ENCODE peak calls at places on chromosomes 12 and 14, in four cellular contexts. One of them, this sample, is unnamed.

GRCh38 chr12:63917864-63918742 is 73.6 kb downstream of the SRGAP1 start:
- DNase-seq in IMR-90: peak; percentile 96
- DNase-seq in GM12878: peak; percentile 41
- DNase-seq in K562: no peak
- DNase-seq in this sample: peak; percentile 80

GRCh38 chr14:24172261-24172860 is 481 bp downstream of the REC8 start:
- DNase-seq in IMR-90: no peak
- DNase-seq in GM12878: no peak
- DNase-seq in K562: no peak
- DNase-seq in this sample: no peak

GRCh38 chr12:122139266-122139665 is 34.8 kb downstream of the IL31 start:
- DNase-seq in IMR-90: no peak
- DNase-seq in GM12878: no peak
- DNase-seq in K562: no peak
- DNase-seq in this sample: no peak

GRCh38 chr14:55980970-55981369 is 137.2 kb upstream of the PELI2 start:
- DNase-seq in IMR-90: no peak
- DNase-seq in GM12878: no peak
- DNase-seq in K562: no peak
- DNase-seq in this sample: no peak

GRCh38 chr12:110874781-110875180 is 28.0 kb downstream of the CCDC63 start:
- DNase-seq in IMR-90: no peak
- DNase-seq in GM12878: no peak
- DNase-seq in K562: no peak
- DNase-seq in this sample: no peak

GRCh38 chr12:88339254-88339949 is 197.3 kb downstream of the TMTC3 start:
- DNase-seq in IMR-90: peak; percentile 85
- DNase-seq in GM12878: no peak
- DNase-seq in K562: no peak
- DNase-seq in this sample: no peak

GRCh38 chr12:92039048-92039447 is 106.6 kb downstream of the BTG1 start:
- DNase-seq in IMR-90: no peak
- DNase-seq in GM12878: no peak
- DNase-seq in K562: no peak
- DNase-seq in this sample: no peak

GRCh38 chr14:99560946-99561683 is 42.9 kb downstream of the CCDC85C start:
- DNase-seq in IMR-90: no peak
- DNase-seq in GM12878: no peak
- DNase-seq in K562: no peak
- DNase-seq in this sample: no peak

GRCh38 chr12:30980886-30981662 is 54.5 kb downstream of the TSPAN11 start:
- DNase-seq in IMR-90: no peak
- DNase-seq in GM12878: no peak
- DNase-seq in K562: no peak
- DNase-seq in this sample: no peak

GRCh38 chr12:26647091-26647490 is 185.9 kb downstream of the ITPR2 start:
- DNase-seq in IMR-90: peak; percentile 44
- DNase-seq in GM12878: no peak
- DNase-seq in K562: no peak
- DNase-seq in this sample: no peak
- TF ChIP-seq ELK1 in IMR-90: no peak
- TF ChIP-seq ELK1 in GM12878: no peak
- TF ChIP-seq ELK1 in K562: no peak
- TF ChIP-seq ELK1 in this sample: no peak

GRCh38 chr14:32722631-32723183 is 216.0 kb upstream of the NPAS3 start:
- DNase-seq in IMR-90: no peak
- DNase-seq in GM12878: no peak
- DNase-seq in K562: no peak
- DNase-seq in this sample: no peak
- TF ChIP-seq CEBPB in IMR-90: no peak
- TF ChIP-seq CEBPB in GM12878: no peak
- TF ChIP-seq CEBPB in K562: no peak
- TF ChIP-seq CEBPB in this sample: no peak

GRCh38 chr14:102218688-102219087 is 79.0 kb downstream of the WDR20 start:
- DNase-seq in IMR-90: no peak
- DNase-seq in GM12878: no peak
- DNase-seq in K562: no peak
- DNase-seq in this sample: no peak
- TF ChIP-seq RCOR1 in IMR-90: no peak
- TF ChIP-seq RCOR1 in GM12878: no peak
- TF ChIP-seq RCOR1 in K562: no peak
- TF ChIP-seq RCOR1 in this sample: no peak

GRCh38 chr12:52776435-52776834 is 710 bp downstream of the KRT76 start:
- DNase-seq in IMR-90: no peak
- DNase-seq in GM12878: no peak
- DNase-seq in K562: no peak
- DNase-seq in this sample: no peak

GRCh38 chr12:52778833-52779232 is 1.7 kb upstream of the KRT76 start:
- DNase-seq in IMR-90: no peak
- DNase-seq in GM12878: no peak
- DNase-seq in K562: no peak
- DNase-seq in this sample: no peak

GRCh38 chr12:52777566-52777965 is 421 bp upstream of the KRT76 start:
- DNase-seq in IMR-90: no peak
- DNase-seq in GM12878: no peak
- DNase-seq in K562: no peak
- DNase-seq in this sample: no peak

GRCh38 chr12:52774629-52775250 is 2.4 kb downstream of the KRT76 start:
- DNase-seq in IMR-90: no peak
- DNase-seq in GM12878: no peak
- DNase-seq in K562: no peak
- DNase-seq in this sample: no peak

GRCh38 chr12:52776913-52777395 is at the start of gene KRT76:
- DNase-seq in IMR-90: no peak
- DNase-seq in GM12878: no peak
- DNase-seq in K562: no peak
- DNase-seq in this sample: no peak
- TF ChIP-seq ELK1 in IMR-90: no peak
- TF ChIP-seq ELK1 in GM12878: no peak
- TF ChIP-seq ELK1 in K562: no peak
- TF ChIP-seq ELK1 in this sample: no peak

GRCh38 chr12:112891093-112892024 is 15.4 kb upstream of the OAS1 start:
- DNase-seq in IMR-90: no peak
- DNase-seq in GM12878: no peak
- DNase-seq in K562: no peak
- DNase-seq in this sample: no peak
- TF ChIP-seq CEBPB in IMR-90: no peak
- TF ChIP-seq CEBPB in GM12878: no peak
- TF ChIP-seq CEBPB in K562: no peak
- TF ChIP-seq CEBPB in this sample: no peak

DNA sequence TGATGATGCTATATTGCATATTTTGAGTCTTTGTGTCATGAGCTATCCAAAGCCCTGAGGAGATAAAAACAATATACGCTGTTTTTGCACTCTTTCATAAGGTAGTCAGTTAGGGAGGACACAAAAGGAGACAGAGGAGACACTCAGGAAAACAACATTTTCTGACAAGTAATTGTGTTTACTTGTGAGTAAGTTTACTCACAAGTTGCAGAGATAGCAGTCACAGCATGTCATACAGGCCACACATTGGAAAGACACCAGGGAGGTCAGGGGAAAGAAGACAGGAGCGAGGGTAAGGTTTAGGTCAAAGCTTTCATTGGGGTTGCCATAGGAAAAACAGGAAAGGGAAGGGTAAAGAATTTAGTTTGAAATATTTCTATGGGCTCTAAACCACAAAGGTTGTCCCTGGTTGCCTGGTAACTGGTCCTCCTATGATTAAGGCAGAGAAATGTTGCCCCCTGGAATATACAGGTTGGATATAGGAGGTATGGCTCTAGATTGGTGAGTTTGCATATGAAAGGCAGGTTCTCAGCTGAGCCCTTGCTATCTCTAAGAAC is 7.3 kb upstream of the GABARAPL1 start:
- DNase-seq in IMR-90: peak; percentile 53
- DNase-seq in GM12878: no peak
- DNase-seq in K562: no peak
- DNase-seq in this sample: peak; percentile 45
- TF ChIP-seq RCOR1 in IMR-90: no peak
- TF ChIP-seq RCOR1 in GM12878: no peak
- TF ChIP-seq RCOR1 in K562: no peak
- TF ChIP-seq RCOR1 in this sample: no peak

DNA sequence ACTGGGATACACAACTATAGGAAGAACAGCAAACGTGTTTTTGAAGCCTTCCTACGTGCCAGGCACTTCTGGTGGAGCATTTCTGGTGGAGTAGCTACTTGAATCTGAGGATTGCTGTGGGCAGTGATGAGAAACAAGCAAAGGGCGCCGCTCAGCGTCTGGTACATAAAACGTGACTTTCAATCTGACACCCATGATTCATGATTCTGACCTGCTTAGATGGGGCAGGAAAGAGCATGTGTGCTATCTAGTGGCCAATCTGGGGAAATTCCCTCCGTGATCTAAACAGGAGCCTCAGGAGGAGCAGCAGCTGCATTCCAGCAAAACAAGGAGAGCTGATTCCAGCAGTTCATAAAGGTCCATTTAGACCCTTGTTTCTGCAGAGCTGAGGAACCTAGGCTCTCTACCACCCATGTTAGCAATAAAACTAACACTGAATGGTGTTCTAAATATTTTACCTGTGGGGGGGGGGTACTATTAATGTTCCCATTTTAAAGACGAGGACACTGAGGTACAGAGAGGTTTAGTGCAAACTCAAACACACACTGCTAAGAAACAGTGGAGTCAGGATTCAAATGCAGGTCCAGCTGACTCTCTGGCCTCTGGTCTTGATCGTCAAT is 37.8 kb downstream of the PAH start:
- DNase-seq in IMR-90: peak; percentile 6
- DNase-seq in GM12878: peak; percentile 51
- DNase-seq in K562: peak; percentile 17
- DNase-seq in this sample: peak; percentile 75
- TF ChIP-seq ELK1 in IMR-90: no peak
- TF ChIP-seq ELK1 in GM12878: no peak
- TF ChIP-seq ELK1 in K562: no peak
- TF ChIP-seq ELK1 in this sample: no peak

GRCh38 chr12:127619869-127620769 is 646.9 kb upstream of the TMEM132C start:
- DNase-seq in IMR-90: no peak
- DNase-seq in GM12878: no peak
- DNase-seq in K562: no peak
- DNase-seq in this sample: no peak
- TF ChIP-seq CEBPB in IMR-90: no peak
- TF ChIP-seq CEBPB in GM12878: no peak
- TF ChIP-seq CEBPB in K562: no peak
- TF ChIP-seq CEBPB in this sample: no peak

GRCh38 chr14:64410084-64410774 is 22.1 kb downstream of the MTHFD1 start:
- DNase-seq in IMR-90: peak; percentile 35
- DNase-seq in GM12878: no peak
- DNase-seq in K562: no peak
- DNase-seq in this sample: peak; percentile 72
- TF ChIP-seq RCOR1 in IMR-90: no peak
- TF ChIP-seq RCOR1 in GM12878: no peak
- TF ChIP-seq RCOR1 in K562: no peak
- TF ChIP-seq RCOR1 in this sample: no peak

DNA sequence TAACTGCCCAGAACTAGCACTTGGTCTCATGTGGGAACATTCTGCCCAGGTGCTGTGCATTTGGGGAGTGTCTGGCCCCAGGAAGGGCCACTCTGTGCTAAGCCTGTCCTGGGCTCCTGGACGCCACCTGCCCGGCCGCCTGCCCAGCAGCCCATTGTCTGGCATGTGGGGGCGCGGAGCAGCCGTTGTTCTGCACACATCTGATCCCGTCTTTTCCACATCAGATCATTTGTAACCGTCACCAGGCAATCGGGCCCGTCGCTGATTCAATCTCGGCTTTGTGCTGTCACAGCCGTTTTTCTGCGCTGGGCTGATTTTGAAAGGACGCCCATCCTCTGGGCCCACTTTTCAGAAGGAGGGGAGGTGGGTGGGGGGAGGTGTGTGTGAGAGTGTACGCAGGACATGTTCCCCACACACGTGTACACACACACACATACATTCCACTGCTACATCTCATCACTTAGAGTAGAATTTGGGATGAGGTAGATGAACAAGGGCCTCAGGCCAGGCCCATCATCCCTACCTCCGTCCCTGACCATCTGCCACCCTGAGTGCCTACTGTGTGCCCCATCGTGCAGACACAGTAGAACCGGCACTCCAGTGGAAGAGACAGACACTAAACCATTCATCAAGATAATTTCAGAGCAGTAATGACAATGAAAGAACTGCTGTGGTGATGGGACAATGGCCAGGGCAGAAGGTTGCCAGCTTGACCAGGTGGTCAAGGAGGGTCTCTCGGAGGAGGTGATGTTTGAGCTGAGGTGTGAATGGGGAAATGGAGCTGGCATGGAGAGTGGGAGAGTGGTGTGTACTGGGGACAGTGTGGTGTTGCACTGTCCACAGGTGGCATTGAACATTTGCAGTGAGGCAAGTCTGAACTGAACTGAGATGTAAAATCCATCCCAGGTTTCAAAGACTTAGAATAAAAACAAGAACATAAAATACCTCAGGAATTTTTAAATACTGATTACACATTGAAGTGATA is 19.0 kb downstream of the FAM222A start:
- DNase-seq in IMR-90: no peak
- DNase-seq in GM12878: no peak
- DNase-seq in K562: no peak
- DNase-seq in this sample: no peak
- TF ChIP-seq ELK1 in IMR-90: no peak
- TF ChIP-seq ELK1 in GM12878: no peak
- TF ChIP-seq ELK1 in K562: no peak
- TF ChIP-seq ELK1 in this sample: no peak